ENCODE peak calls at places on chromosomes 4 and X, in five cellular contexts. I, B, N, W and M are unnamed samples.

GRCh38 chr4:121370729-121371325 is 10.0 kb downstream of the QRFPR start:
- DNase-seq in W (no peak), N (peak; percentile 60), I (peak; percentile 55), B (peak; percentile 30), M (peak; percentile 28)

GRCh38 chrX:22063284-22063683 is 31.2 kb downstream of the PHEX start:
- DNase-seq in I (peak; percentile 20), W (no peak), N (no peak), B (no peak), M (peak; percentile 16)

GRCh38 chr4:11954093-11954492 is 525.4 kb upstream of the HS3ST1 start:
- DNase-seq in W (no peak), N (peak; percentile 33), B (no peak), I (peak; percentile 22), M (no peak)

GRCh38 chr4:24053906-24054305 is 164.1 kb upstream of the PPARGC1A start:
- DNase-seq in I (no peak), N (no peak), W (no peak), B (no peak), M (no peak)

GRCh38 chrX:150587585-150588503 is 19.4 kb downstream of the MTM1 start:
- DNase-seq in B (no peak), I (peak; percentile 35), N (peak; percentile 49), W (no peak), M (peak; percentile 33)

GRCh38 chr4:160983035-160983434 is 1180.8 kb downstream of the FSTL5 start:
- DNase-seq in B (no peak), W (no peak), N (no peak), I (no peak), M (no peak)

GRCh38 chr4:153963216-153963615 is 174.3 kb upstream of the SFRP2 start:
- DNase-seq in B (no peak), W (no peak), I (peak; percentile 3), N (no peak), M (no peak)

GRCh38 chr4:135724426-135724825 is 1522.8 kb upstream of the PABPC4L start:
- DNase-seq in W (no peak), B (no peak), N (no peak), I (no peak), M (no peak)

GRCh38 chr4:15077969-15078368 is 75.7 kb downstream of the CPEB2 start:
- DNase-seq in I (no peak), N (no peak), B (no peak), W (no peak), M (no peak)

GRCh38 chrX:109534933-109535332 is 1.7 kb upstream of the NXT2 start:
- DNase-seq in I (no peak), B (no peak), W (no peak), N (no peak), M (no peak)

GRCh38 chrX:77447339-77448149 is at the start of gene FGF16:
- DNase-seq in N (no peak), W (no peak), B (no peak), I (no peak), M (peak; percentile 33)

GRCh38 chr4:165580379-165580905 is 201.6 kb downstream of the CPE start:
- DNase-seq in W (no peak), B (peak; percentile 60), N (peak; percentile 32), I (peak; percentile 1), M (no peak)

GRCh38 chrX:139112432-139112831 is 400.9 kb upstream of the FGF13 start:
- DNase-seq in I (no peak), W (no peak), B (no peak), N (no peak), M (no peak)

GRCh38 chr4:71189471-71189870 is 149.3 kb upstream of the SLC4A4 start:
- DNase-seq in I (peak; percentile 12), W (no peak), N (no peak), B (no peak), M (no peak)

GRCh38 chr4:53508446-53508845 is 82.8 kb downstream of the LNX1 start:
- DNase-seq in W (no peak), B (no peak), N (no peak), I (no peak), M (no peak)

GRCh38 chrX:118976599-118977340 is 2.4 kb downstream of the LONRF3 start:
- DNase-seq in W (peak; percentile 78), I (peak; percentile 79), N (peak; percentile 20), B (peak; percentile 40), M (peak; percentile 25)

GRCh38 chrX:46117234-46117633 is 428.0 kb downstream of the ZNF674 start:
- DNase-seq in I (no peak), B (peak; percentile 26), N (no peak), W (no peak), M (no peak)

GRCh38 chrX:151902813-151903591 is 9.7 kb upstream of the MAGEA4 start:
- DNase-seq in W (peak; percentile 97), I (peak; percentile 37), N (peak; percentile 65), B (peak; percentile 76), M (no peak)

GRCh38 chr4:102345795-102346100 is 466 bp upstream of the SLC39A8 start:
- DNase-seq in B (peak; percentile 34), I (no peak), N (no peak), W (no peak), M (no peak)

GRCh38 chrX:18119856-18120255 is 100.8 kb downstream of the BEND2 start:
- DNase-seq in B (no peak), W (no peak), I (no peak), N (no peak), M (no peak)

GRCh38 chrX:41381685-41382084 is 47.7 kb downstream of the DDX3X start:
- DNase-seq in I (peak; percentile 46), B (peak; percentile 56), W (peak; percentile 86), N (no peak), M (no peak)

GRCh38 chrX:6026980-6027379 is 201.7 kb downstream of the NLGN4X start:
- DNase-seq in N (no peak), I (no peak), B (no peak), W (no peak), M (no peak)

GRCh38 chr4:42633605-42634388 is 23.1 kb downstream of the ATP8A1 start:
- DNase-seq in I (no peak), N (no peak), W (no peak), B (no peak), M (no peak)

GRCh38 chr4:127604949-127605709 is 27.6 kb upstream of the INTU start:
- DNase-seq in I (no peak), B (no peak), W (peak; percentile 64), N (peak; percentile 32), M (no peak)
- TF ChIP-seq CTCF in I (no peak), B (peak; percentile 67), W (peak; percentile 95), N (no peak), M (peak; percentile 51)

DNA sequence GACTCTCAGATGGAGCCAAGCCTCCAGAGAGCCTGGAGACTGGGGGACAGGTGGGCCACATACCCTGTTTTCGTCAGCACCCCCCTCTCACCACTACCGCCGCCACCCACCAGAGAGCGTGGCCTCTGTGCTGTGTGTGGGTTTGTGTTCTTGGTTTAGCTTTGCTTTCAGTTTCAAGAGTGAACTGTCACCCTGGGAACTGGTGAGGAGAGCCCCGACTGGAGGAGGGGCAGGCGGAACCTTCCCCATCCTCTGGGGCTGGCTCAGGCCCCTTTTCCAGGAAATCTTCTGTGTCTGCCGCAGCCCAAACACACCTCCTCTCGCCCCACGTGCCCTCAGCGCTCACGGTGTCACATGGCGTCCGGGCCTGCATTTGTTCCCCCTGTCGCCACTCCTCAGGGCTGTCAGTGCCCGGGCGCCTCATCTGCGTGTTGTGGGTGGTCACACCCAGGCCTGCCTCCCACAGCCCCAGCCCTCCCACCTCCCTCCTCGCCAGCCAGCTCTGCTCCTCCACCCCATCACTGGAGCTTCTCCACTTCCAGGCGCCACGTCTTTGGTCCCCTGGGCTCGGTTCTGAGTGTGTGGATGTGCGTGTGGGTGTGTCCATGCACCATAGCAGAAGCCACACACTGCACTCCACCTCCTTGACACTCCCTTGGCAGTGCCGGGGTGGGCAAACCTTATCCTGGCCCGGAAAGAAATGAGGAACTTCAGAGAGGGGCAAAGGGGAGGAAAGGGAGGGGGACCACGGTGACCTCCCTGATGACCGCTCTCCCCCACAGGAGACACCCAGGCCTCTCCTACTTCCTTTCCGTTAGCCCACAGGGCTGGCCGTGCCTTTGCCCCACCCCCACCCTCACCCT is 27.8 kb downstream of the ELF4 start:
- DNase-seq in N (no peak), I (no peak), B (peak; percentile 50), W (no peak), M (no peak)
- TF ChIP-seq CTCF in N (no peak), I (no peak), B (no peak), W (no peak), M (no peak)

DNA sequence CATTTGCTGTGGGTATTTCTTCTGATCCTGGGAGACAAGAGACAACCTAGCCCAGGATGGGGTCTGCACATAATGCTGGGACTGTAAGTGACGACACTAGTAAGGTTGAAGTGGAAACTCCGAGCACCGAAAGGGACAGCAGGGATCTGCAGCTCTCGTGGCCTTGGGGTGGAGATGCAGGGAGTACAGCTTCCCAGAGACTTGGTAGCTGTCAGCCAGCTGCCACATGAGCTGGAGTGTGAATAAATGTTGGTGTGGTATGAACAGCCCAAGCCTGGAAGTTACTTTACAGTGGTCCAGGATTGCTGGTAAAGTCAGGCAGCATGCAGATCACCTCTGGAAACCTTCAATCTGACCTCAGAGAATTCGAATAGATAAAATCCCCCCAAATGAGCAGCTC is 97.6 kb downstream of the FAM193A start:
- DNase-seq in N (no peak), W (no peak), B (no peak), I (no peak), M (no peak)
- TF ChIP-seq CTCF in N (no peak), W (no peak), B (no peak), I (no peak), M (no peak)

GRCh38 chr4:143372093-143372915 is 35.6 kb downstream of the GAB1 start:
- DNase-seq in B (no peak), N (no peak), I (no peak), W (no peak), M (no peak)

GRCh38 chr4:143380651-143381050 is 44.0 kb downstream of the GAB1 start:
- DNase-seq in W (no peak), N (no peak), I (no peak), B (no peak), M (no peak)

GRCh38 chr4:143377635-143378099 is 41.0 kb downstream of the GAB1 start:
- DNase-seq in N (no peak), B (no peak), W (no peak), I (no peak), M (no peak)

GRCh38 chr4:143374771-143375170 is 38.1 kb downstream of the GAB1 start:
- DNase-seq in B (no peak), N (no peak), W (no peak), I (no peak), M (no peak)

GRCh38 chr4:143375326-143376073 is 38.8 kb downstream of the GAB1 start:
- DNase-seq in W (no peak), N (peak; percentile 34), I (peak; percentile 36), B (peak; percentile 50), M (peak; percentile 16)
- TF ChIP-seq CTCF in W (peak; percentile 25), N (peak; percentile 69), I (peak; percentile 23), B (peak; percentile 36), M (peak; percentile 33)

GRCh38 chr4:78669453-78669852 is 106.7 kb upstream of the BMP2K start:
- DNase-seq in B (no peak), I (no peak), W (no peak), N (no peak), M (no peak)
- TF ChIP-seq CTCF in B (no peak), I (no peak), W (peak; percentile 25), N (peak; percentile 36), M (peak; percentile 31)

GRCh38 chrX:14380044-14380443 is 149.3 kb upstream of the GLRA2 start:
- DNase-seq in W (no peak), I (no peak), B (no peak), N (no peak), M (no peak)
- TF ChIP-seq CTCF in W (no peak), I (no peak), B (no peak), N (no peak), M (no peak)

GRCh38 chr4:98626350-98626749 is 32.1 kb downstream of the TSPAN5 start:
- DNase-seq in I (peak; percentile 46), B (peak; percentile 37), N (no peak), W (peak; percentile 91), M (no peak)
- TF ChIP-seq CTCF in I (no peak), B (no peak), N (no peak), W (no peak), M (no peak)

GRCh38 chr4:129093173-129093974 is at the start of gene SCLT1:
- DNase-seq in B (peak; percentile 99), I (peak; percentile 94), N (peak; percentile 99), W (peak; percentile 90), M (peak; percentile 94)
- TF ChIP-seq CTCF in B (no peak), I (no peak), N (no peak), W (no peak), M (no peak)